ENCODE peak calls at places on chromosome 20, in seven cellular contexts. H is ACHN; S is activated CD8-positive, alpha-beta T cell treated with anti-CD3 and anti-CD28 coated beads, Interleukin-2, amount 10 ng/mL, durations not matched to agents 7 days and 5 days; T is glutamatergic neuron; M is amygdala; R is T-helper 17 cell; G is AG20443. J is an unnamed sample.

GRCh38 chr20:62208805-62209755 is 11.0 kb downstream of the HRH3 start:
- DNase-seq in M (no peak), G (peak), T (peak), H (no peak), R (no peak), S (no peak), J (peak)

GRCh38 chr20:53597085-53597482 is 3.4 kb upstream of the ZNF217 start:
- DNase-seq in S (no peak), M (no peak), H (no peak), G (no peak), T (no peak), R (no peak), J (no peak)

GRCh38 chr20:49115565-49115964 is 69.5 kb downstream of the CSE1L start:
- DNase-seq in T (no peak), R (no peak), H (peak), G (no peak), M (no peak), S (no peak), J (peak)

GRCh38 chr20:62040933-62041332 is 24.7 kb downstream of the TAF4 start:
- DNase-seq in M (no peak), G (no peak), T (no peak), R (no peak), S (no peak), H (no peak), J (no peak)

GRCh38 chr20:38169636-38170035 is 4.6 kb upstream of the TGM2 start:
- DNase-seq in T (no peak), S (no peak), M (no peak), H (no peak), G (no peak), R (no peak), J (no peak)

GRCh38 chr20:45974896-45975565 is 3.0 kb upstream of the ZNF335 start:
- DNase-seq in S (no peak), H (no peak), G (no peak), R (no peak), T (no peak), M (no peak), J (no peak)

GRCh38 chr20:41150664-41151063 is 13.3 kb downstream of the PLCG1 start:
- DNase-seq in S (no peak), M (no peak), H (no peak), T (no peak), R (peak), G (peak), J (no peak)

GRCh38 chr20:63183422-63184146 is 32.3 kb downstream of the YTHDF1 start:
- DNase-seq in G (peak), M (no peak), T (peak), H (peak), R (peak), S (peak), J (peak)

GRCh38 chr20:2946988-2947961 is 74.0 kb downstream of the PTPRA start:
- DNase-seq in G (no peak), T (no peak), S (no peak), M (peak), H (no peak), R (no peak), J (peak)

GRCh38 chr20:35773154-35773751 is 1.4 kb downstream of the PHF20 start:
- DNase-seq in G (no peak), M (no peak), S (peak), T (no peak), H (no peak), R (peak), J (no peak)

GRCh38 chr20:20799913-20800312 is 87.5 kb upstream of the RALGAPA2 start:
- DNase-seq in R (no peak), T (no peak), S (no peak), H (no peak), G (no peak), M (no peak), J (no peak)

GRCh38 chr20:51562027-51562333 is 19.5 kb upstream of the NFATC2 start:
- DNase-seq in M (no peak), T (no peak), H (peak), S (no peak), G (no peak), R (no peak), J (peak)

GRCh38 chr20:7161690-7162089 is 394.2 kb downstream of the BMP2 start:
- DNase-seq in H (peak), R (no peak), S (no peak), T (no peak), G (no peak), M (no peak), J (peak)

GRCh38 chr20:63962426-63963347 is 6.5 kb upstream of the UCKL1 start:
- DNase-seq in M (no peak), T (peak), H (no peak), G (no peak), R (no peak), S (no peak), J (no peak)

GRCh38 chr20:354298-354977 is 7.5 kb downstream of the NRSN2 start:
- DNase-seq in S (peak), M (peak), G (peak), T (peak), H (peak), R (peak), J (peak)

GRCh38 chr20:36147707-36148106 is 6.8 kb upstream of the EPB41L1 start:
- DNase-seq in M (no peak), T (no peak), S (no peak), G (peak), H (no peak), R (no peak), J (no peak)

GRCh38 chr20:38941726-38942389 is 15.6 kb downstream of the FAM83D start:
- DNase-seq in T (no peak), R (no peak), H (no peak), G (no peak), M (no peak), S (no peak), J (no peak)

GRCh38 chr20:17895641-17896246 is 72.8 kb downstream of the SNX5 start:
- DNase-seq in T (no peak), M (no peak), G (peak), H (no peak), R (no peak), S (peak), J (no peak)

GRCh38 chr20:64080013-64080812 is at the start of gene OPRL1:
- DNase-seq in R (peak), M (no peak), G (no peak), T (no peak), H (no peak), S (peak), J (no peak)

GRCh38 chr20:53608456-53609413 is 15.1 kb upstream of the ZNF217 start:
- DNase-seq in T (no peak), M (no peak), G (no peak), R (no peak), H (no peak), S (peak), J (no peak)

GRCh38 chr20:11777861-11778570 is 139.7 kb upstream of the BTBD3 start:
- DNase-seq in H (no peak), T (no peak), G (peak), M (no peak), S (no peak), R (no peak), J (no peak)

GRCh38 chr20:5663396-5663795 is 86.8 kb upstream of the SHLD1 start:
- DNase-seq in R (no peak), H (no peak), M (no peak), T (no peak), S (no peak), G (no peak), J (no peak)

GRCh38 chr20:57877131-57877784 is 167.4 kb upstream of the PMEPA1 start:
- DNase-seq in S (no peak), R (no peak), T (no peak), H (no peak), G (no peak), M (no peak), J (no peak)

J was measured in SK-MEL-5.